ENCODE peak calls at places on chromosomes 16 and 17, in five cellular contexts. O is K562, W is cardiac muscle cell, F is GM20000, E is endothelial cell of umbilical vein. M is an unnamed sample.

GRCh38 chr16:57564571-57565270 is 22.3 kb downstream of the ADGRG5 start:
- DNase-seq in O (no peak), W (peak; percentile 39), F (no peak), E (no peak), M (no peak)

GRCh38 chr16:1754204-1754603 is 17.1 kb downstream of the NME3 start:
- DNase-seq in O (no peak), W (no peak), F (no peak), E (no peak), M (no peak)

GRCh38 chr16:87278191-87279093 is 38.8 kb downstream of the C16orf95 start:
- DNase-seq in O (peak; percentile 78), W (peak; percentile 88), F (peak; percentile 85), E (peak; percentile 86), M (peak; percentile 87)

GRCh38 chr17:80358861-80359260 is 56.1 kb upstream of the ENDOV start:
- DNase-seq in O (no peak), W (no peak), F (no peak), E (no peak), M (no peak)

GRCh38 chr16:5027575-5028235 is 6.0 kb downstream of the NAGPA start:
- DNase-seq in O (no peak), W (no peak), F (no peak), E (no peak), M (no peak)

GRCh38 chr17:18319604-18320256 is 4.6 kb downstream of the SMCR8 start:
- DNase-seq in O (no peak), W (peak; percentile 77), F (no peak), E (peak; percentile 37), M (peak; percentile 53)

GRCh38 chr17:46726106-46726670 is 92.3 kb downstream of the WNT3 start:
- DNase-seq in O (no peak), W (peak; percentile 15), F (no peak), E (no peak), M (peak; percentile 4)

GRCh38 chr16:3266873-3267537 is 10.6 kb upstream of the MEFV start:
- DNase-seq in O (no peak), W (peak; percentile 72), F (no peak), E (peak; percentile 48), M (no peak)

GRCh38 chr16:66687906-66688625 is 8.5 kb downstream of the CMTM4 start:
- DNase-seq in O (no peak), W (no peak), F (no peak), E (no peak), M (no peak)

GRCh38 chr17:60106377-60107059 is 27.8 kb upstream of the HEATR6 start:
- DNase-seq in O (no peak), W (peak; percentile 61), F (no peak), E (no peak), M (no peak)

GRCh38 chr16:89749637-89750036 is 28.3 kb downstream of the ZNF276 start:
- DNase-seq in O (no peak), W (no peak), F (no peak), E (no peak), M (no peak)

GRCh38 chr17:47837401-47838039 is 3.6 kb downstream of the SCRN2 start:
- DNase-seq in O (no peak), W (no peak), F (no peak), E (no peak), M (no peak)

GRCh38 chr17:49914096-49914490 is 54.9 kb upstream of the DLX4 start:
- DNase-seq in O (no peak), W (no peak), F (no peak), E (no peak), M (no peak)

GRCh38 chr17:57293077-57293476 is 36.8 kb downstream of the MSI2 start:
- DNase-seq in O (no peak), W (no peak), F (no peak), E (no peak), M (peak; percentile 43)

GRCh38 chr17:82548681-82549303 is 29.3 kb downstream of the FOXK2 start:
- DNase-seq in O (no peak), W (peak; percentile 21), F (no peak), E (no peak), M (no peak)

GRCh38 chr16:48542020-48542473 is 67.9 kb downstream of the N4BP1 start:
- DNase-seq in O (no peak), W (peak; percentile 75), F (no peak), E (peak; percentile 49), M (no peak)

GRCh38 chr17:80307994-80308671 is 47.5 kb downstream of the RNF213 start:
- DNase-seq in O (no peak), W (no peak), F (no peak), E (no peak), M (no peak)

GRCh38 chr16:14117051-14117450 is 45.9 kb downstream of the MRTFB start:
- DNase-seq in O (no peak), W (no peak), F (no peak), E (no peak), M (no peak)

GRCh38 chr17:53724726-53725125 is 98.0 kb upstream of the KIF2B start:
- DNase-seq in O (no peak), W (no peak), F (no peak), E (no peak), M (no peak)

GRCh38 chr16:66328282-66328681 is 38.2 kb upstream of the CDH5 start:
- DNase-seq in O (no peak), W (no peak), F (no peak), E (no peak), M (no peak)

GRCh38 chr16:88705746-88706287 is 391 bp downstream of the RNF166 start:
- DNase-seq in O (no peak), W (no peak), F (peak; percentile 67), E (peak; percentile 26), M (peak; percentile 56)

GRCh38 chr16:67528870-67529638 is 425 bp downstream of the RIPOR1 start:
- DNase-seq in O (no peak), W (peak; percentile 50), F (peak; percentile 64), E (peak; percentile 47), M (peak; percentile 54)

GRCh38 chr16:1983544-1984346 is at the start of gene GFER:
- DNase-seq in O (peak; percentile 93), W (peak; percentile 97), F (peak; percentile 99), E (peak; percentile 93), M (peak; percentile 96)

GRCh38 chr17:78337244-78338109 is 22.4 kb downstream of the SOCS3 start:
- DNase-seq in O (no peak), W (peak; percentile 75), F (peak; percentile 79), E (no peak), M (no peak)

GRCh38 chr17:34110315-34110714 is 144.8 kb upstream of the CCL2 start:
- DNase-seq in O (no peak), W (no peak), F (no peak), E (no peak), M (no peak)

DNA sequence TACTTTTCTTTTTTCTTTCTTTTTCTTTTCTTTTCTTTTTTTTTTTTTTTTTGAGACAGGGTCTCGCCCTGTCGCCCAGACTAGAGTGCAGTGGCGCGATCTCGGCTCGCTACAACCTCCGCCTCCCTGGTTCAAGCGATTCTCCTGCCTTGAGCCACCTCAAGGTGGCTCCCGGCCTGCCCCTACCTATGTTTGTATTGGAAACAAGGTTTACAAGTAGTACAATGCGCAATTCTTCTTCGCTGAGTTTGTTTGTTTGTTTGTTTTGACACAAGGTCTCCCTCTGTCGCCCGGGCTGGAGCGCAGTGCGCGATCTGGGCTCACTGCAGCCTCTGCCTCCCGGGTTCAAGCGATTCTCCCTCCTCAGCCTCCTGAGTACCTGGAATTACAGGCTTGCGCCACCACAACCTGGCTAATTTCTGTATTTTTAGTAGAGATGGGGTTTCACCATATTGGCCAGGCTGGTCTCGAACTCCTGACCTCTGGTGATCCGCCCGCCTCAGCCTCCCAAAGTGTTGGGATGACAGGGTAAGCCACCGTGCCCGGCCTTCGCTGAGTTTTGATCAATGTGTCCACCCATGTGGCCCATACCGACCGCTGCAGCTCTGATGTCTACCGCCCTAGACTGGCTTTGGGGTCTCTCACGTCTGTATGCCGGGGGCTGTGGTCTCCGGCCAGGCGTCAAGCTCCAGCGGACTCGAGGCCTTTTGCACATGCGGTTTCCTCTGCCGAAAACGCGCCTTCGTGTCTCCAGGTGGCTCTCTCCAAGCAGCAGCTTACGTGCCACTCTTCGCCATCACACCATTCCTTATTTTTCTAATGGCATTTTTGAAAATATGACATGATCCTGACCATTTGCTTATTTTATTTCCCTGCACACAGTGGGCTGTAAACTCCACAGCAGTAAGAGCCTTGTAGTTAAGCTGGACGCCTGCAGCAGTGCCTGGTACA is 1.1 kb upstream of the YBX2 start:
- DNase-seq in O (no peak), W (no peak), F (peak; percentile 34), E (no peak), M (no peak)
- TF ChIP-seq CTCF in O (no peak), W (no peak), F (no peak), E (no peak), M (no peak)

GRCh38 chr17:74052993-74053744 is 150.3 kb upstream of the RPL38 start:
- DNase-seq in O (no peak), W (no peak), F (no peak), E (no peak), M (no peak)
- TF ChIP-seq CTCF in O (no peak), W (no peak), F (no peak), E (no peak), M (no peak)

GRCh38 chr17:17269926-17270773 is 10.9 kb downstream of the COPS3 start:
- DNase-seq in O (no peak), W (no peak), F (no peak), E (peak; percentile 9), M (peak; percentile 8)
- TF ChIP-seq CTCF in O (peak; percentile 37), W (peak; percentile 37), F (peak; percentile 30), E (peak; percentile 39), M (no peak)

GRCh38 chr17:915416-916201 is 64.0 kb downstream of the NXN start:
- DNase-seq in O (no peak), W (peak; percentile 89), F (no peak), E (peak; percentile 94), M (no peak)

GRCh38 chr17:913207-913606 is 66.4 kb downstream of the NXN start:
- DNase-seq in O (no peak), W (no peak), F (no peak), E (no peak), M (no peak)

GRCh38 chr17:917391-917811 is 62.2 kb downstream of the NXN start:
- DNase-seq in O (no peak), W (no peak), F (no peak), E (peak; percentile 47), M (no peak)

GRCh38 chr17:918102-918740 is 61.4 kb downstream of the NXN start:
- DNase-seq in O (no peak), W (no peak), F (no peak), E (peak; percentile 77), M (no peak)

GRCh38 chr17:916315-916714 is 63.3 kb downstream of the NXN start:
- DNase-seq in O (no peak), W (no peak), F (no peak), E (no peak), M (no peak)
- TF ChIP-seq CTCF in O (no peak), W (no peak), F (no peak), E (peak; percentile 10), M (no peak)

DNA sequence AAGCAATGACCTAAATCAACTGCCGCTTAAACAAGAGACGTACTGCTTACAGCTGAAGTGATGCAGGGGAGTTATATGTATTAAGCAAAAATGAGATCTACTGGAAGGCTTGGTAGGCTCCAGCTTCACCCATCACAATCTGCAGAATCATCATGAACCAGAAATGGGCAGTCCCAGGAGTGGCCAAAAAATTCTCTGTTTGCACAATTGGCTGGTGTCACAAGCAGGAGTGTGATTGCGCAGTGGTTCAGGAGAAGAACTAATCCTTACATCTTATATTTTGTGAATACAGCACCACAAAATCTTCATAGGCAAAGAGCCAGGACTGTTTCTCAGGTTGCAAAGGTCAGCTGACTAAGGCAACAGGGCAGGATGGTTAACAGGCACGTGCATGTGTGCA is 75.9 kb downstream of the CES1 start:
- DNase-seq in O (no peak), W (no peak), F (no peak), E (no peak), M (no peak)
- TF ChIP-seq CTCF in O (no peak), W (no peak), F (no peak), E (no peak), M (no peak)

GRCh38 chr17:8913879-8914278 is 46.4 kb upstream of the PIK3R6 start:
- DNase-seq in O (no peak), W (no peak), F (no peak), E (no peak), M (no peak)
- TF ChIP-seq CTCF in O (no peak), W (no peak), F (no peak), E (no peak), M (no peak)